ENCODE peak calls at places on chromosomes 3 and 15, in seven cellular contexts. F is HT1080, X is myocyte, K is GM03348, D is HEK293T, S is HT-29, U is T-helper 17 cell. N is an unnamed sample.

GRCh38 chr3:126996905-126997304 is 14.0 kb downstream of the PLXNA1 start:
- DNase-seq in F (peak), X (peak), K (peak), D (no peak), S (no peak), U (no peak), N (no peak)

GRCh38 chr15:92693922-92694331 is 38.4 kb upstream of the FAM174B start:
- DNase-seq in F (peak), X (peak), K (no peak), D (peak), S (peak), U (no peak), N (peak)

GRCh38 chr15:70853855-70854668 is at the start of gene LARP6:
- DNase-seq in F (peak), X (peak), K (peak), D (peak), S (no peak), U (no peak), N (peak)

GRCh38 chr15:45179221-45179985 is 8.4 kb downstream of the SHF start:
- DNase-seq in F (no peak), X (peak), K (peak), D (peak), S (peak), U (peak), N (peak)

GRCh38 chr3:59235221-59236012 is 185.6 kb upstream of the CFAP20DC start:
- DNase-seq in F (no peak), X (no peak), K (no peak), D (no peak), S (no peak), U (no peak), N (no peak)

GRCh38 chr3:165749817-165750216 is 87.4 kb downstream of the BCHE start:
- DNase-seq in F (peak), X (no peak), K (no peak), D (no peak), S (no peak), U (no peak), N (no peak)

GRCh38 chr15:49236869-49237268 is 66.8 kb downstream of the GALK2 start:
- DNase-seq in F (no peak), X (no peak), K (no peak), D (no peak), S (no peak), U (no peak), N (no peak)

GRCh38 chr15:62858343-62858742 is 184.2 kb upstream of the TPM1 start:
- DNase-seq in F (peak), X (no peak), K (no peak), D (no peak), S (no peak), U (no peak), N (no peak)

GRCh38 chr3:44241706-44242105 is at the start of gene TOPAZ1:
- DNase-seq in F (no peak), X (no peak), K (no peak), D (no peak), S (no peak), U (no peak), N (no peak)

GRCh38 chr3:56851966-56852884 is 50.5 kb upstream of the ARHGEF3 start:
- DNase-seq in F (peak), X (no peak), K (no peak), D (no peak), S (no peak), U (no peak), N (no peak)

GRCh38 chr3:7188551-7188950 is 327.6 kb downstream of the GRM7 start:
- DNase-seq in F (peak), X (no peak), K (no peak), D (no peak), S (no peak), U (no peak), N (no peak)

GRCh38 chr3:48432411-48433371 is 2.8 kb upstream of the PLXNB1 start:
- DNase-seq in F (no peak), X (peak), K (no peak), D (no peak), S (no peak), U (no peak), N (no peak)

GRCh38 chr15:49769225-49769624 is 148.4 kb downstream of the DTWD1 start:
- DNase-seq in F (no peak), X (no peak), K (no peak), D (no peak), S (no peak), U (no peak), N (no peak)

GRCh38 chr3:119378259-119378658 is 84.1 kb downstream of the ARHGAP31 start:
- DNase-seq in F (no peak), X (no peak), K (no peak), D (no peak), S (no peak), U (no peak), N (no peak)

GRCh38 chr3:188706599-188706998 is 465.2 kb upstream of the TPRG1 start:
- DNase-seq in F (no peak), X (no peak), K (peak), D (no peak), S (no peak), U (no peak), N (no peak)

GRCh38 chr3:112437146-112438022 is 61.9 kb downstream of the BTLA start:
- DNase-seq in F (peak), X (no peak), K (peak), D (peak), S (peak), U (no peak), N (peak)

GRCh38 chr3:26637698-26638097 is 15.1 kb downstream of the LRRC3B start:
- DNase-seq in F (no peak), X (no peak), K (no peak), D (no peak), S (no peak), U (no peak), N (no peak)

GRCh38 chr15:45401665-45402161 is 23.4 kb upstream of the GATM start:
- DNase-seq in F (no peak), X (no peak), K (peak), D (no peak), S (no peak), U (no peak), N (peak)